ENCODE peak calls at places on chromosomes 6 and 20, in ten cellular contexts. Q, J, E, B, O, W, M, T, U and L are unnamed samples.

GRCh38 chr20:48932375-48932941 is 10.9 kb downstream of the ARFGEF2 start:
- DNase-seq in Q (no peak), J (peak), U (no peak), O (no peak), B (peak), T (no peak), M (peak), E (no peak), W (no peak), L (no peak)

GRCh38 chr6:25553502-25553901 is 98.5 kb upstream of the SCGN start:
- DNase-seq in E (no peak), T (no peak), J (no peak), O (no peak), U (no peak), M (peak), B (no peak), Q (no peak), W (no peak), L (no peak)

GRCh38 chr6:22838346-22838745 is 269.0 kb downstream of the HDGFL1 start:
- DNase-seq in U (no peak), B (no peak), O (no peak), J (no peak), M (peak), Q (no peak), W (no peak), T (no peak), E (peak), L (no peak)

GRCh38 chr6:25404693-25405169 is 125.6 kb downstream of the CARMIL1 start:
- DNase-seq in U (no peak), O (no peak), E (no peak), W (no peak), M (no peak), B (no peak), J (no peak), Q (no peak), T (no peak), L (no peak)

GRCh38 chr6:73314577-73315492 is 39.2 kb downstream of the DPPA5 start:
- DNase-seq in M (peak), T (no peak), Q (no peak), O (no peak), U (no peak), W (no peak), B (no peak), E (peak), J (no peak), L (no peak)

GRCh38 chr6:24710519-24711303 is 8.2 kb downstream of the C6orf62 start:
- DNase-seq in M (no peak), U (no peak), W (no peak), B (no peak), E (no peak), O (no peak), J (no peak), Q (no peak), T (no peak), L (no peak)

GRCh38 chr6:87798393-87799278 is 96.6 kb upstream of the AKIRIN2 start:
- DNase-seq in U (no peak), O (no peak), T (no peak), B (no peak), M (no peak), Q (no peak), J (no peak), E (no peak), W (no peak), L (no peak)

GRCh38 chr20:61184194-61184593 is 67.9 kb upstream of the CDH4 start:
- DNase-seq in M (peak), J (no peak), O (no peak), E (no peak), W (no peak), B (peak), T (no peak), U (no peak), Q (no peak), L (no peak)

DNA sequence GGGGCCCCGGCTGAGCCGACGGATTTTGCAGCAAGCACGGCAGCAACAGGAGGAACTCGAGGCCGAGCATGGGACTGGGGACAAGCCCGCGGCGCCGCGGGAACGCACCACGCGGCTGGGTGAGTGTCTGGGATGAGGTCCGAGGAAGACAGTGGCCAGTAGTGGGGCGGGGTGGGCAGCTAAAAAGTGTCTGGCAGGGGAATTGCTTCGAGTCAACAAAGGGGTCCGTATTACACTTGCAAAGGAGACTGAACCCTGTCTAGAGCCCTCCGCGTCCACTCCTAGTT is 356 bp downstream of the BYSL start:
- DNase-seq in O (no peak), B (no peak), M (no peak), E (no peak), J (no peak), W (no peak), Q (no peak), T (no peak), U (no peak), L (no peak)
- H3K27ac ChIP-seq in O (peak), B (peak), M (peak), E (peak), J (peak), W (peak), Q (peak), T (peak), U (peak), L (peak)

DNA sequence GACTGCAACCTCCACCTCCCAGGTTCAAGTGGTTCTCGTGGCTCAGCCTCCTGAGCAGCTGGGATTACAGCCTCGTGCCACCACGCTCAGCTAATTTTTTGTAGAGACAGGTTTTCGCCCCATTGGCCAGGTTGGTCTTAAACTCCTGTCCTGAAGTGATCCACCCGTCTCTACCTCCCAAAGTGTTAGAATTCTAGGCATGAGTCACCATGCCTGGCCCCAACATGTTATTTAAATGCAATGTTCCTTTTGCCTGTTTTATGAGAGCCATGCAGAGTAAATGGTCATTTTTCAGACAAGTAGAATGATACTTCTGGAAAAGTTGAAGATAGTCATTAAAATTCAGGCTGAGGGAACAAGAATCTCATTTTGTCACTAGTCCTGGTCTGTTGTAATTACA is 43.8 kb upstream of the RPS6KA2 start:
- DNase-seq in W (no peak), U (no peak), J (peak), T (no peak), E (no peak), B (no peak), M (no peak), O (no peak), Q (no peak), L (no peak)
- H3K27ac ChIP-seq in W (no peak), U (no peak), J (no peak), T (no peak), E (no peak), B (no peak), M (no peak), O (no peak), Q (no peak), L (no peak)

GRCh38 chr6:13613029-13613594 is 2.0 kb upstream of the NOL7 start:
- DNase-seq in O (no peak), B (no peak), M (no peak), Q (no peak), T (no peak), W (no peak), J (no peak), E (no peak), U (no peak), L (no peak)

GRCh38 chr6:13614926-13615801 is at the start of gene NOL7:
- DNase-seq in J (peak), B (peak), W (peak), E (peak), T (peak), U (peak), Q (peak), M (peak), O (peak), L (peak)

GRCh38 chr6:13615802-13616140 is 636 bp downstream of the NOL7 start:
- DNase-seq in B (peak), M (no peak), U (peak), W (peak), E (peak), J (no peak), Q (no peak), O (peak), T (peak), L (no peak)

GRCh38 chr6:13614126-13614925 is 809 bp upstream of the NOL7 start:
- DNase-seq in T (peak), O (peak), U (peak), E (peak), J (no peak), W (peak), B (no peak), M (peak), Q (no peak), L (no peak)

DNA sequence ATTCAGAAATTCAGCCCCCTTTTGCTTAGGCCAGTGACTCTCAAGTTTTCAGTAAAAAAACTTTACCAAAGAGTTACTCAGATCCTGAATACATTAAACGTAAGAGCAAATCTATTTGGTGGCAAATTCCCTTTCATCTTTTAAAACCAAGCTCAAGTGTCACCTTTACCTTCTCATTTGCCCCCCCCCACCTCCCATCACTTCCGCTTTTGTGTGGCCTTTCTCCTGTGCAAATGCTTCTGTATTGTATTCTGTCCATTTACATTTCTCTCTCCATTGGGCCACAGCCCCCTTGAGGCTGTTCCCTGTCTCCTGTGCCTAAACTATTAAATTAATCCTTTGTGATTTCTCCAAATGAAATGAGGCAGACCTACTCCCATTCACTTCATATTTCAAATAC is 1.9 kb downstream of the NOL7 start:
- DNase-seq in U (no peak), B (no peak), T (no peak), W (no peak), M (no peak), O (no peak), J (no peak), E (no peak), Q (no peak), L (no peak)
- H3K27ac ChIP-seq in U (no peak), B (no peak), T (no peak), W (no peak), M (no peak), O (no peak), J (no peak), E (no peak), Q (no peak), L (no peak)

DNA sequence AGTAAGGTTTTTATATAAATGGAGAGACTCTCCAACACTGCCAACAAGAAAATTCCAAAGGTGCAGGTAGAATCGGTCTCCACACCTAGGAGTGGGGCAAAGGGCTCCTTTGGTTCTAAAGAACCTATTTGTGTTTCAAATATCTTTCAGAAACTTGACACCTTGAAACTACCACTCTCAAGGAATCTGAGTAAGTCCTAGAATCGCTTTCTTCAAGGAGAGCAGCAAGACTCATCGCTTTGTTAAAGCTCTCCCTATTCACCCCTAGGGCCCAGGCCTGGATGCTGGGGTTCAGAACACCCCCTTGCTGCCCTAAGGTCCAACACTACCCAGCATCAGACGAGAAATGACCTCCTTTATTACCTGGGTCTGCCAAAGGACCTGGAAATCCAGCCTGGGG is 2.0 kb downstream of the CLIC5 start:
- DNase-seq in U (no peak), B (no peak), J (no peak), M (no peak), W (no peak), T (no peak), E (no peak), O (no peak), Q (no peak), L (no peak)
- H3K27ac ChIP-seq in U (no peak), B (no peak), J (no peak), M (no peak), W (peak), T (peak), E (no peak), O (no peak), Q (no peak), L (no peak)

DNA sequence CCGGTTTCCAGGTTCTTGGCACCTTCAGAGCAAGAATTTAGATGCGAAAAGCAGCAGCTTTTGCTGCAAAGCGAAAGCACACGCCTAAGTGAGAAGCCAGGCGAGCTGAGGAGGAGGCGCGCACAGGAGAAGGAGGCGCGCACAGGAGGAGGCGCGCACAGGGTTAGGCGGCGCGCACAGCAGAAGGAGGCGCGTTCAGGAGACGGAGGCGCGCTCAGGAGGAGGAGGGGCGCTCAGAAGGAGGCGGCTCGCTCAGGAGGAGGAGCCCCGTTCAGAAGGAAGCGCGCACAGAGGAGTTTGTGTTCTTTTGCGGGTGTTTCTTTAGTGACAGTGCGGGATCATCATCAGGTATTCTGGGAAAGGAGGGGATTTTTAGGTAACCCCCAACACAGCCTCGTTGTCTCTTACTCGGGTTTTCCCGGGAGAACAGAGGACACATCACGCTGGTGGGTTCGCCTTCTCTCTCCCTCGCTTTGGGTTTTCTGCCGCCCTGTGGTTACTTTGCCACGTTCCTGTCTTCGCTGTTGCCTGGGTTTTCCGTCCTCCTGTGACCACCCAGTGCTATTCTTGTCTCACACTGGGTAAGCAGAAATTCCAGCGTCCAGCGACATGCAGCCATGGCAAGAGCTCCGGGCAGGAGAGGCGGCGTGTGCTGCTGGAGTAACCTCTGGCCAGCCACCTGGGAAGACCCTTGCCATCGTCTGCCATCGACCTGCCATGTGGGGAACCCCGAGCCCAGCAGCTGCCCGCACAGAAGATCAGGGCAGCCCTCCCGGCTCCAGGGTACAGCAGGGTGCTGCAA is 47.0 kb downstream of the WDR27 start:
- DNase-seq in U (no peak), W (peak), B (peak), M (peak), T (peak), O (peak), Q (peak), E (peak), J (peak), L (peak)
- H3K27ac ChIP-seq in U (peak), W (peak), B (peak), M (peak), T (peak), O (peak), Q (peak), E (peak), J (peak), L (no peak)

GRCh38 chr6:11354019-11354418 is 121.6 kb upstream of the NEDD9 start:
- DNase-seq in E (peak), B (peak), Q (peak), W (no peak), T (peak), O (peak), U (no peak), J (peak), M (peak), L (no peak)

GRCh38 chr6:11358904-11359840 is 126.7 kb upstream of the NEDD9 start:
- DNase-seq in J (no peak), U (no peak), W (no peak), M (no peak), E (peak), Q (no peak), B (no peak), T (no peak), O (no peak), L (no peak)

GRCh38 chr6:11357285-11357684 is 124.8 kb upstream of the NEDD9 start:
- DNase-seq in U (no peak), T (no peak), M (no peak), B (no peak), Q (no peak), W (no peak), J (no peak), E (no peak), O (no peak), L (no peak)

GRCh38 chr6:11362481-11363018 is 130.1 kb upstream of the NEDD9 start:
- DNase-seq in B (no peak), E (no peak), W (no peak), U (no peak), M (no peak), T (no peak), Q (no peak), J (no peak), O (no peak), L (no peak)

GRCh38 chr6:11356404-11357155 is 124.1 kb upstream of the NEDD9 start:
- DNase-seq in W (no peak), M (no peak), U (no peak), O (peak), Q (no peak), J (no peak), E (peak), B (no peak), T (peak), L (no peak)
- H3K27ac ChIP-seq in W (peak), M (no peak), U (peak), O (peak), Q (no peak), J (no peak), E (no peak), B (no peak), T (peak), L (peak)

GRCh38 chr20:47492284-47492683 is 9.4 kb upstream of the NCOA3 start:
- DNase-seq in Q (no peak), T (no peak), U (no peak), J (no peak), M (no peak), O (no peak), W (no peak), B (no peak), E (no peak), L (no peak)

GRCh38 chr20:47493954-47494293 is 7.8 kb upstream of the NCOA3 start:
- DNase-seq in B (no peak), M (no peak), U (no peak), Q (no peak), W (no peak), T (no peak), E (no peak), O (no peak), J (peak), L (peak)

GRCh38 chr20:47496118-47496517 is 5.6 kb upstream of the NCOA3 start:
- DNase-seq in B (no peak), U (no peak), T (no peak), E (no peak), J (no peak), Q (no peak), O (no peak), M (no peak), W (no peak), L (no peak)

GRCh38 chr20:47490795-47491194 is 10.9 kb upstream of the NCOA3 start:
- DNase-seq in E (no peak), M (no peak), T (no peak), J (no peak), W (no peak), B (no peak), U (no peak), Q (no peak), O (no peak), L (no peak)

DNA sequence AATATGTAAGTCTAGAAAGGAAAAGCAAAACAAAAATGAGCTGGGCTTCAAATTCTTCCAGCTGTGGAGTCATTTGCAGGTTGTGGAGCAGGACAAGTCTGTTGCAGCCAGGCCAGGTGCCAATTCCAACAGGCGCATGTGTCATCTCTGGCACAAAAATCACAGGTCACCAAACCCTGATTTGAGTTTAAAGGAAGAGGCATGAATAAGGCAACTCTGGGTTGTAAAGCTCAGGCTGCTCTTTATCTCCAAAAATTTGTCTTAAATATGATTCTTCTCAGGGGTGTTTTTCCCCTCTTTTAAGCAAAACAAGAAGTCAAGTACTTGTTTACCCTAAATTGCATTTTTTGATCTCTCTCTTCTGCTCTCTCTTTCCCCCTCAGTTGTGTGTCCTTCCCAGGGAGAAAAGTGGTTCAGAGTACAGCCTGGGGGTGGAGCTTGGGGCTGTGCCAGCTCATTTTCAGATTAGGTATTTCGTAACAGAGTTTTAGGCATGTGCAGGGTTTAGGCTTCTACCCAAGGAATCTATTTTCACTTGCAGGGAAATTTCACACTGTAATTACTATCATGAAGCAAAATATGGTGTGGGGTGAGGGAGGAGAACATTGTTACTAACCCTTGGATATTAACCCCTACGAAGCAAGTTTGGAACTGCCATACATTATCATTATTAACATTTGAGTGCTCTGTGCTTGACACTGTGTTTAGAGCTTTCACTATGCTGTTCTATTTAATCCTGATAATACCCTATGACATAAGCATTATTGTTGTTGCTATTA is 8.3 kb upstream of the NCOA3 start:
- DNase-seq in E (peak), B (peak), W (peak), J (peak), O (peak), Q (no peak), M (peak), U (peak), T (peak), L (peak)
- H3K27ac ChIP-seq in E (peak), B (no peak), W (peak), J (peak), O (peak), Q (no peak), M (no peak), U (peak), T (peak), L (peak)

DNA sequence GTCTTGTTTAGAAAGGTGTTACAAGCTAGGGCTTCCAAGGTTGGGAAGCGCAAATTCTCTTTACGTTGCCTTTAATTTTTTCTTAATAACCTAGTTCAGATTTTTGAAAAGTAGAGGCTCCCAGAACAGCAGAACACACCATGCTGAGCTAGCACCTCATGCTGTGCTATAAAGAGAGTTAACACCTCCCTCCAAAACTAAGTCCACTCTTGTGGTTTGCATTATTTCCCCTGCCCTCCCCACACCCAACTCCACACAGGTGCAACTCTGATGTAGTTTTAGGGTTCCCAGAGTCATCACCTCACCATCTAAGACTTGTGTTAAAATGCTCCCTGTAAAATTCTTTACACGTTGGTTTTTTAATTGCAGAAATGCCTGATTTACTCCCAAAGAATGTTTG is 459.4 kb upstream of the JARID2 start:
- DNase-seq in J (no peak), B (no peak), W (no peak), Q (no peak), O (no peak), M (no peak), E (no peak), T (no peak), U (no peak), L (no peak)
- H3K27ac ChIP-seq in J (no peak), B (no peak), W (no peak), Q (no peak), O (no peak), M (no peak), E (no peak), T (no peak), U (no peak), L (no peak)